ENCODE peak calls at places on chromosomes 3 and 15, in seven cellular contexts. W is trophoblast cell, N is mesendoderm, L is mesenchymal stem cell, U is H1, K is neuronal stem cell, C is H9. T is an unnamed sample.

GRCh38 chr3:111027868-111028267 is 43.7 kb upstream of the NECTIN3 start:
- DNase-seq in N (no peak), L (no peak), K (no peak), U (no peak), W (no peak), C (no peak), T (no peak)

GRCh38 chr3:194573680-194574437 is 59.4 kb downstream of the TMEM44 start:
- DNase-seq in N (peak; percentile 84), C (peak; percentile 68), W (peak; percentile 69), U (peak; percentile 48), L (peak; percentile 69), K (no peak), T (peak; percentile 68)

GRCh38 chr3:58355174-58355573 is 22.5 kb downstream of the PXK start:
- DNase-seq in K (no peak), U (no peak), C (no peak), L (no peak), W (no peak), N (no peak), T (no peak)

GRCh38 chr15:34582461-34583357 is 742 bp downstream of the GOLGA8B start:
- DNase-seq in K (peak; percentile 23), W (peak; percentile 55), U (peak; percentile 61), L (peak; percentile 27), N (peak; percentile 28), C (peak; percentile 43), T (peak; percentile 8)

GRCh38 chr3:153343988-153344782 is 182.2 kb downstream of the RAP2B start:
- DNase-seq in K (no peak), C (no peak), L (no peak), U (no peak), N (no peak), W (no peak), T (no peak)

GRCh38 chr3:22373827-22374226 is 622.8 kb upstream of the ZNF385D start:
- DNase-seq in U (no peak), W (no peak), C (no peak), K (no peak), L (no peak), N (no peak), T (no peak)

GRCh38 chr3:12292770-12293169 is 3.9 kb downstream of the PPARG start:
- DNase-seq in W (no peak), C (no peak), U (no peak), K (no peak), N (no peak), L (no peak), T (no peak)

GRCh38 chr15:38795471-38796245 is 231.0 kb upstream of the RASGRP1 start:
- DNase-seq in C (no peak), K (no peak), U (no peak), L (no peak), N (no peak), W (peak; percentile 98), T (peak; percentile 54)

GRCh38 chr3:195895078-195895899 is 13.1 kb downstream of the TNK2 start:
- DNase-seq in K (peak; percentile 20), L (peak; percentile 68), W (peak; percentile 71), N (peak; percentile 80), U (peak; percentile 75), C (no peak), T (peak; percentile 11)

GRCh38 chr15:60352525-60352924 is 45.3 kb downstream of the ANXA2 start:
- DNase-seq in U (no peak), L (no peak), C (no peak), W (no peak), N (no peak), K (no peak), T (no peak)
- H2AK5ac ChIP-seq in U (no peak overlapping the region), L (no peak overlapping the region), C (no peak overlapping the region), W (no peak overlapping the region), N (no peak overlapping the region), K (no peak overlapping the region), T (no peak overlapping the region)

GRCh38 chr15:53694534-53694874 is 65.0 kb downstream of the WDR72 start:
- DNase-seq in C (no peak), L (no peak), K (no peak), N (no peak), W (no peak), U (no peak), T (no peak)

GRCh38 chr15:53693729-53694533 is 65.5 kb downstream of the WDR72 start:
- DNase-seq in U (no peak), K (no peak), W (no peak), C (no peak), N (no peak), L (no peak), T (no peak)

GRCh38 chr15:53695365-53695764 is 64.1 kb downstream of the WDR72 start:
- DNase-seq in W (no peak), N (no peak), L (no peak), C (no peak), U (no peak), K (no peak), T (no peak)
- H3K18ac ChIP-seq in W (no peak overlapping the region), N (no peak overlapping the region), L (no peak overlapping the region), C (no peak overlapping the region), U (no peak overlapping the region), K (no peak overlapping the region), T (no peak overlapping the region)

GRCh38 chr15:42734076-42734672 is 2.8 kb downstream of the CDAN1 start:
- DNase-seq in K (no peak), N (no peak), C (no peak), W (no peak), L (no peak), U (no peak), T (no peak)
- H2BK5ac ChIP-seq in K (no peak overlapping the region), N (no peak overlapping the region), C (no peak overlapping the region), W (no peak overlapping the region), L (no peak overlapping the region), U (no peak overlapping the region), T (no peak overlapping the region)

DNA sequence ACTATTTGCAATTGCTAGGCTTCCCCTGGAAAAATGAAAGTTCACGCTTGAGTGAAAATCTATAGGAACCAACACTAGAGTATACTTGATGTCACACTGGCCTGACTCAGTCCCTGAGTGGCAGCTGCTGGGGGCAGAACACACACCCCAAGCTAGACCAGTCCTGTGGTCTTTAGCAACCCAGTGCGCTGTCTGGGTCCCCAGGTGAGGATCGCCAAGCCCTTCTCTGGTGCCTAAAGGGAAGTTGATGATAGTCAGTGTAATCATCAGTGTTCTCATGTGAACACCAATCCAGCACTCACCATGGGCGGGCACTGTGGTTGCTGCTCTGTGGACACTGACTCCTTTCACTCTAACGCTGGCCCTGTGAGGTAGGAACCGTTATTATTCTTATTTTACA is 11.2 kb downstream of the ALDH1A3 start:
- DNase-seq in W (no peak), L (no peak), K (no peak), C (no peak), U (no peak), N (no peak), T (no peak)
- H2AK5ac ChIP-seq in W (peak overlapping the region; percentile 96), L (no peak overlapping the region), K (peak overlapping the region; percentile 22), C (no peak overlapping the region), U (no peak overlapping the region), N (no peak overlapping the region), T (no peak overlapping the region)